ENCODE peak calls at places on chromosomes 16 and 17, in seven cellular contexts. C, U, X, W, J, R and K are unnamed samples.

GRCh38 chr17:76504117-76504516 is 2.9 kb upstream of the RHBDF2 start:
- DNase-seq in C (no peak), U (no peak), X (no peak), W (peak), J (no peak), R (no peak), K (no peak)

GRCh38 chr17:50148226-50149098 is 2.0 kb downstream of the PPP1R9B start:
- DNase-seq in C (peak), U (peak), X (peak), W (peak), J (peak), R (no peak), K (peak)

GRCh38 chr16:19960183-19960582 is 75.5 kb upstream of the GPRC5B start:
- DNase-seq in C (no peak), U (no peak), X (no peak), W (no peak), J (no peak), R (no peak), K (no peak)

GRCh38 chr16:50526796-50527195 is 21.4 kb upstream of the NKD1 start:
- DNase-seq in C (no peak), U (no peak), X (no peak), W (no peak), J (no peak), R (no peak), K (no peak)

GRCh38 chr17:74877592-74878543 is 5.1 kb upstream of the FDXR start:
- DNase-seq in C (no peak), U (no peak), X (peak), W (peak), J (no peak), R (no peak), K (no peak)

GRCh38 chr16:65961491-65962143 is 404.9 kb upstream of the CDH5 start:
- DNase-seq in C (no peak), U (no peak), X (no peak), W (no peak), J (no peak), R (no peak), K (no peak)

GRCh38 chr16:25192096-25192495 is 24.7 kb upstream of the AQP8 start:
- DNase-seq in C (no peak), U (no peak), X (no peak), W (no peak), J (no peak), R (no peak), K (no peak)

GRCh38 chr16:19389246-19389645 is 28.4 kb upstream of the TMC5 start:
- DNase-seq in C (peak), U (peak), X (peak), W (peak), J (no peak), R (no peak), K (peak)

GRCh38 chr16:229731-230281 is 557 bp upstream of the LUC7L start:
- DNase-seq in C (no peak), U (no peak), X (no peak), W (no peak), J (no peak), R (no peak), K (no peak)

GRCh38 chr16:7363397-7364053 is 30.9 kb downstream of the RBFOX1 start:
- DNase-seq in C (no peak), U (peak), X (no peak), W (no peak), J (no peak), R (no peak), K (no peak)

GRCh38 chr16:50037791-50038190 is 12.8 kb downstream of the CNEP1R1 start:
- DNase-seq in C (no peak), U (no peak), X (no peak), W (no peak), J (no peak), R (no peak), K (no peak)

GRCh38 chr16:23504453-23505179 is 5.7 kb downstream of the GGA2 start:
- DNase-seq in C (peak), U (peak), X (peak), W (peak), J (no peak), R (no peak), K (peak)

GRCh38 chr16:17312100-17312732 is 158.5 kb downstream of the XYLT1 start:
- DNase-seq in C (no peak), U (no peak), X (no peak), W (no peak), J (no peak), R (no peak), K (no peak)

GRCh38 chr17:73901661-73902415 is 257.6 kb upstream of the SDK2 start:
- DNase-seq in C (no peak), U (no peak), X (no peak), W (no peak), J (no peak), R (no peak), K (no peak)

GRCh38 chr16:19119564-19119963 is 5.8 kb downstream of the ITPRIPL2 start:
- DNase-seq in C (no peak), U (no peak), X (no peak), W (no peak), J (no peak), R (no peak), K (no peak)

GRCh38 chr16:14958970-14959369 is 15.9 kb upstream of the PDXDC1 start:
- DNase-seq in C (no peak), U (no peak), X (no peak), W (peak), J (no peak), R (peak), K (no peak)

GRCh38 chr17:80409626-80410025 is 5.3 kb upstream of the ENDOV start:
- DNase-seq in C (no peak), U (no peak), X (no peak), W (no peak), J (no peak), R (no peak), K (no peak)

GRCh38 chr16:84453061-84453752 is 51.3 kb downstream of the MEAK7 start:
- DNase-seq in C (no peak), U (no peak), X (no peak), W (no peak), J (no peak), R (no peak), K (no peak)

DNA sequence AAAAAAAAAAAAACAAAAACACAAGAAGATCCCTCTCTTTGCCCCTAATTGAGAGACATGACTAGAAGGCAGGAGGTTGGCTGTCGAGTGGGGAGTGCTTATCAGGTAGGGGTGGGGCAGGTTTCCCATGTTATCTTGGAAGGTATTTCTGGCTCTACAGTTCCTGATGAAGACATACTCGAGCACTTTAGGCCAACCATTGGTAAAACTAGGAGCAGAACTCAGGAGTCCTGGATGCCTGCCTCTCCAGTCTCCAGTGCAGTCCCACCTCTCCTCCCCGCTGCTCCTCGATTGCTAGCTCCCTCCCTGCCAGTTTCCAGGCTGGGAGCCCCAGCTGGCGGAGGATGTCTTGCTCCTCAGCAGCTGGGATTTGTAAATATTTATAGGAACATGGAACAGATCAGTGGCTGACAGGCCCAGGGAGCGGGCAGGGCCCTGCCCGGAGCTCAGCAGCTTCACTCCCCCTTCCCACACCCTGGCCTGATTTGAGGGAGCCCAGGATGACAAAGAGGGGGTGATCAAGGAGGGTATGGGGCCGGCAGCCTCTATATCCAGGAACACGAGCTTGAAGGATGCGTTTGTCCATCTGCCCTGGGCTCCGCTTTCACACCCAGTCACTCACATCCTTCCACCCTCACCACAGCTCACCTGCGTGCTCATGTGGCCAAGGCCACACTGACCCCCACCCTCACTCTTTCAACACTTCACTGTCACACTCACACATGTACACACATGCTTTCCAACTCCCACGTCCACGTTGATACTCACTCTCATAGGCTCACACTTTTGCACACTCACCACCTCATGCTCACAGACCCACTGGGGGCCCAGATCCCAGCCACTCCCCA is 11.5 kb upstream of the C1QL1 start:
- DNase-seq in C (no peak), U (no peak), X (no peak), W (no peak), J (no peak), R (no peak), K (no peak)
- TF ChIP-seq TAF1 in C (no peak), U (no peak), X (no peak), W (no peak), J (no peak), R (no peak), K (no peak)

GRCh38 chr17:78241277-78242023 is 10.0 kb downstream of the TMEM235 start:
- DNase-seq in C (no peak), U (peak), X (peak), W (peak), J (no peak), R (no peak), K (no peak)
- TF ChIP-seq TAF1 in C (no peak), U (no peak), X (peak), W (no peak), J (no peak), R (no peak), K (no peak)

GRCh38 chr17:61129876-61130275 is 269.8 kb upstream of the TBX2 start:
- DNase-seq in C (no peak), U (no peak), X (no peak), W (no peak), J (no peak), R (no peak), K (no peak)
- TF ChIP-seq TAF1 in C (no peak), U (no peak), X (no peak), W (no peak), J (no peak), R (no peak), K (no peak)

GRCh38 chr16:78040396-78040795 is 18.0 kb downstream of the CLEC3A start:
- DNase-seq in C (no peak), U (no peak), X (no peak), W (no peak), J (no peak), R (no peak), K (no peak)
- TF ChIP-seq TAF1 in C (no peak), U (no peak), X (no peak), W (no peak), J (no peak), R (no peak), K (no peak)